ENCODE peak calls at places on chromosomes 11 and 22, in four cellular contexts. Q, X, P and R are unnamed samples.

GRCh38 chr11:34671117-34671516 is 50.2 kb downstream of the EHF start:
- DNase-seq in P (no peak), X (no peak), Q (no peak), R (no peak)

GRCh38 chr22:41636467-41636866 is 15.4 kb downstream of the XRCC6 start:
- DNase-seq in X (no peak), P (peak), Q (no peak), R (no peak)

GRCh38 chr22:48739348-48740085 is 1088.2 kb downstream of the BRD1 start:
- DNase-seq in X (no peak), P (no peak), Q (no peak), R (no peak)

GRCh38 chr22:23682827-23683355 is 7.9 kb upstream of the RGL4 start:
- DNase-seq in Q (no peak), P (no peak), X (no peak), R (no peak)

GRCh38 chr11:4191031-4191571 is 96.5 kb downstream of the RRM1 start:
- DNase-seq in Q (no peak), X (no peak), P (no peak), R (no peak)

GRCh38 chr11:105273660-105274280 is 134.2 kb upstream of the CARD18 start:
- DNase-seq in X (no peak), Q (no peak), P (no peak), R (no peak)

GRCh38 chr11:111561801-111562325 is 21.3 kb downstream of the LAYN start:
- DNase-seq in P (peak), X (no peak), Q (no peak), R (no peak)

GRCh38 chr11:75078233-75078632 is 18.4 kb downstream of the OR2AT4 start:
- DNase-seq in Q (no peak), P (peak), X (no peak), R (no peak)

GRCh38 chr11:64605248-64605560 is 14.2 kb downstream of the SLC22A12 start:
- DNase-seq in Q (no peak), P (no peak), X (no peak), R (no peak)

GRCh38 chr11:17848709-17849108 is 114.1 kb downstream of the KCNC1 start:
- DNase-seq in X (no peak), P (no peak), Q (no peak), R (no peak)

GRCh38 chr11:33703234-33703633 is 2.6 kb upstream of the C11orf91 start:
- DNase-seq in X (no peak), P (no peak), Q (no peak), R (no peak)

GRCh38 chr11:13669544-13670488 is 1.3 kb downstream of the FAR1 start:
- DNase-seq in X (no peak), Q (no peak), P (no peak), R (no peak)

GRCh38 chr11:104043678-104044239 is 7.3 kb downstream of the DDI1 start:
- DNase-seq in X (no peak), P (peak), Q (no peak), R (no peak)

GRCh38 chr11:46279393-46280099 is 2.1 kb downstream of the CREB3L1 start:
- DNase-seq in Q (no peak), X (no peak), P (peak), R (no peak)

GRCh38 chr22:37232140-37232998 is 11.7 kb downstream of the RAC2 start:
- DNase-seq in Q (no peak), P (no peak), X (no peak), R (no peak)

GRCh38 chr11:68735626-68736025 is 15.7 kb downstream of the TESMIN start:
- DNase-seq in X (no peak), P (no peak), Q (no peak), R (no peak)